ENCODE peak calls at places on chromosomes 3 and 15, in five cellular contexts. One of them, this sample, is unnamed.

GRCh38 chr3:72565593-72565992 is 282.7 kb downstream of the SHQ1 start:
- DNase-seq in neural crest cell: no peak
- DNase-seq in lower leg skin: no peak
- DNase-seq in glutamatergic neuron: no peak
- DNase-seq in cardiac muscle cell: no peak
- DNase-seq in this sample: no peak

GRCh38 chr3:52396011-52396906 is 48.6 kb downstream of the SEMA3G start:
- DNase-seq in lower leg skin: no peak
- DNase-seq in cardiac muscle cell: no peak
- DNase-seq in neural crest cell: no peak
- DNase-seq in glutamatergic neuron: no peak
- DNase-seq in this sample: no peak

GRCh38 chr3:161560006-161560637 is 63.5 kb downstream of the OTOL1 start:
- DNase-seq in lower leg skin: no peak
- DNase-seq in neural crest cell: peak; percentile 55
- DNase-seq in cardiac muscle cell: peak; percentile 57
- DNase-seq in glutamatergic neuron: peak; percentile 60
- DNase-seq in this sample: no peak

GRCh38 chr15:49831206-49831965 is 210.5 kb downstream of the DTWD1 start:
- DNase-seq in lower leg skin: peak; percentile 30
- DNase-seq in neural crest cell: no peak
- DNase-seq in glutamatergic neuron: no peak
- DNase-seq in cardiac muscle cell: peak; percentile 90
- DNase-seq in this sample: no peak

GRCh38 chr3:195394024-195394423 is 48.8 kb downstream of the ACAP2 start:
- DNase-seq in cardiac muscle cell: no peak
- DNase-seq in lower leg skin: no peak
- DNase-seq in neural crest cell: no peak
- DNase-seq in glutamatergic neuron: no peak
- DNase-seq in this sample: no peak

GRCh38 chr15:36156855-36157521 is 422.4 kb upstream of the CDIN1 start:
- DNase-seq in cardiac muscle cell: peak; percentile 84
- DNase-seq in lower leg skin: peak; percentile 58
- DNase-seq in neural crest cell: no peak
- DNase-seq in glutamatergic neuron: peak; percentile 27
- DNase-seq in this sample: no peak

GRCh38 chr3:43583481-43583880 is 38.3 kb downstream of the ANO10 start:
- DNase-seq in glutamatergic neuron: no peak
- DNase-seq in cardiac muscle cell: no peak
- DNase-seq in lower leg skin: no peak
- DNase-seq in neural crest cell: no peak
- DNase-seq in this sample: no peak

GRCh38 chr15:27845535-27846369 is 253.4 kb downstream of the OCA2 start:
- DNase-seq in cardiac muscle cell: no peak
- DNase-seq in neural crest cell: no peak
- DNase-seq in glutamatergic neuron: no peak
- DNase-seq in lower leg skin: no peak
- DNase-seq in this sample: no peak

GRCh38 chr3:194163697-194164096 is 27.7 kb downstream of the HES1 start:
- DNase-seq in lower leg skin: no peak
- DNase-seq in glutamatergic neuron: no peak
- DNase-seq in neural crest cell: no peak
- DNase-seq in cardiac muscle cell: no peak
- DNase-seq in this sample: no peak

GRCh38 chr3:71486831-71487230 is 96.7 kb downstream of the FOXP1 start:
- DNase-seq in neural crest cell: no peak
- DNase-seq in lower leg skin: no peak
- DNase-seq in glutamatergic neuron: no peak
- DNase-seq in cardiac muscle cell: no peak
- DNase-seq in this sample: no peak

GRCh38 chr15:64337761-64338160 is 18.2 kb downstream of the CSNK1G1 start:
- DNase-seq in glutamatergic neuron: no peak
- DNase-seq in cardiac muscle cell: no peak
- DNase-seq in neural crest cell: no peak
- DNase-seq in lower leg skin: no peak
- DNase-seq in this sample: no peak

GRCh38 chr15:91496754-91497691 is 356.5 kb upstream of the SLCO3A1 start:
- DNase-seq in lower leg skin: no peak
- DNase-seq in neural crest cell: no peak
- DNase-seq in cardiac muscle cell: no peak
- DNase-seq in glutamatergic neuron: no peak
- DNase-seq in this sample: no peak

GRCh38 chr15:25811481-25811906 is 51.6 kb downstream of the ATP10A start:
- DNase-seq in lower leg skin: no peak
- DNase-seq in neural crest cell: no peak
- DNase-seq in glutamatergic neuron: no peak
- DNase-seq in cardiac muscle cell: no peak
- DNase-seq in this sample: peak; percentile 34

GRCh38 chr3:56801151-56801596 is 575 bp downstream of the ARHGEF3 start:
- DNase-seq in neural crest cell: peak; percentile 4
- DNase-seq in cardiac muscle cell: no peak
- DNase-seq in glutamatergic neuron: no peak
- DNase-seq in lower leg skin: no peak
- DNase-seq in this sample: no peak

GRCh38 chr3:159586587-159587202 is 401.9 kb upstream of the IL12A start:
- DNase-seq in cardiac muscle cell: peak; percentile 67
- DNase-seq in glutamatergic neuron: peak; percentile 62
- DNase-seq in lower leg skin: no peak
- DNase-seq in neural crest cell: peak; percentile 42
- DNase-seq in this sample: no peak
- TF ChIP-seq CTCF in cardiac muscle cell: peak; percentile 78
- TF ChIP-seq CTCF in glutamatergic neuron: peak; percentile 62
- TF ChIP-seq CTCF in lower leg skin: no peak
- TF ChIP-seq CTCF in neural crest cell: peak; percentile 69
- TF ChIP-seq CTCF in this sample: peak; percentile 68

GRCh38 chr15:70315431-70315830 is 217.7 kb upstream of the TLE3 start:
- DNase-seq in glutamatergic neuron: no peak
- DNase-seq in neural crest cell: no peak
- DNase-seq in cardiac muscle cell: no peak
- DNase-seq in lower leg skin: no peak
- DNase-seq in this sample: no peak

GRCh38 chr15:70314018-70314354 is 216.3 kb upstream of the TLE3 start:
- DNase-seq in neural crest cell: no peak
- DNase-seq in lower leg skin: no peak
- DNase-seq in cardiac muscle cell: no peak
- DNase-seq in glutamatergic neuron: no peak
- DNase-seq in this sample: peak; percentile 54

GRCh38 chr15:70318594-70318993 is 220.9 kb upstream of the TLE3 start:
- DNase-seq in neural crest cell: no peak
- DNase-seq in lower leg skin: no peak
- DNase-seq in cardiac muscle cell: no peak
- DNase-seq in glutamatergic neuron: no peak
- DNase-seq in this sample: peak; percentile 57

GRCh38 chr15:70314652-70315051 is 216.9 kb upstream of the TLE3 start:
- DNase-seq in glutamatergic neuron: no peak
- DNase-seq in cardiac muscle cell: no peak
- DNase-seq in neural crest cell: no peak
- DNase-seq in lower leg skin: no peak
- DNase-seq in this sample: no peak

GRCh38 chr15:70316059-70316600 is 218.4 kb upstream of the TLE3 start:
- DNase-seq in glutamatergic neuron: no peak
- DNase-seq in neural crest cell: no peak
- DNase-seq in lower leg skin: no peak
- DNase-seq in cardiac muscle cell: peak; percentile 34
- DNase-seq in this sample: peak; percentile 68
- TF ChIP-seq CTCF in glutamatergic neuron: no peak
- TF ChIP-seq CTCF in neural crest cell: no peak
- TF ChIP-seq CTCF in lower leg skin: no peak
- TF ChIP-seq CTCF in cardiac muscle cell: no peak
- TF ChIP-seq CTCF in this sample: no peak

DNA sequence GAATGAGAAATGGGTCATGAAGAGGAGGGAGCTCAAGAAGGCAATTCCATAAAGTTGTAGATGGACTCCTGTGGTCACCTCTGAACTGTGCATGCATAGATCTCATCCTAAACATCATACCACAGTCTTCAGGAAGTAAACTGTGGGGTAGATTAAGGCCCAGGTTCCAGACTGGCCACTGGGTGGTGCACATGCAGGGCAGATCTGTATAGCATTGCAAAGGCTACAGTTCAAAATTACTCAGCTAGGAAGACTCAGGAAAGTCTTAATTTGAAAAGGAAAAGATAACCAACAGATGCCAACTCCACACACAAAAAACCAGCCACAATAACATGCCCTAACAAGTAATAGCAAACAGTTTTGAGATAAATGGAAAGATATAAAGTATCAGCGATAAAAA is 20.3 kb downstream of the KY start:
- DNase-seq in neural crest cell: no peak
- DNase-seq in lower leg skin: no peak
- DNase-seq in cardiac muscle cell: peak; percentile 37
- DNase-seq in glutamatergic neuron: no peak
- DNase-seq in this sample: no peak
- TF ChIP-seq CTCF in neural crest cell: no peak
- TF ChIP-seq CTCF in lower leg skin: no peak
- TF ChIP-seq CTCF in cardiac muscle cell: peak; percentile 53
- TF ChIP-seq CTCF in glutamatergic neuron: no peak
- TF ChIP-seq CTCF in this sample: no peak

GRCh38 chr3:190810957-190811356 is 51.5 kb downstream of the GMNC start:
- DNase-seq in cardiac muscle cell: no peak
- DNase-seq in glutamatergic neuron: no peak
- DNase-seq in lower leg skin: no peak
- DNase-seq in neural crest cell: no peak
- DNase-seq in this sample: no peak

GRCh38 chr3:190807719-190808375 is 54.6 kb downstream of the GMNC start:
- DNase-seq in neural crest cell: no peak
- DNase-seq in lower leg skin: peak; percentile 37
- DNase-seq in glutamatergic neuron: no peak
- DNase-seq in cardiac muscle cell: peak; percentile 14
- DNase-seq in this sample: no peak

GRCh38 chr3:190809351-190809750 is 53.1 kb downstream of the GMNC start:
- DNase-seq in neural crest cell: no peak
- DNase-seq in glutamatergic neuron: no peak
- DNase-seq in cardiac muscle cell: no peak
- DNase-seq in lower leg skin: no peak
- DNase-seq in this sample: no peak

GRCh38 chr3:190811775-190812480 is 50.6 kb downstream of the GMNC start:
- DNase-seq in cardiac muscle cell: peak; percentile 75
- DNase-seq in glutamatergic neuron: peak; percentile 36
- DNase-seq in lower leg skin: no peak
- DNase-seq in neural crest cell: peak; percentile 47
- DNase-seq in this sample: no peak
- TF ChIP-seq CTCF in cardiac muscle cell: peak; percentile 68
- TF ChIP-seq CTCF in glutamatergic neuron: peak; percentile 83
- TF ChIP-seq CTCF in lower leg skin: no peak
- TF ChIP-seq CTCF in neural crest cell: peak; percentile 80
- TF ChIP-seq CTCF in this sample: peak; percentile 63

DNA sequence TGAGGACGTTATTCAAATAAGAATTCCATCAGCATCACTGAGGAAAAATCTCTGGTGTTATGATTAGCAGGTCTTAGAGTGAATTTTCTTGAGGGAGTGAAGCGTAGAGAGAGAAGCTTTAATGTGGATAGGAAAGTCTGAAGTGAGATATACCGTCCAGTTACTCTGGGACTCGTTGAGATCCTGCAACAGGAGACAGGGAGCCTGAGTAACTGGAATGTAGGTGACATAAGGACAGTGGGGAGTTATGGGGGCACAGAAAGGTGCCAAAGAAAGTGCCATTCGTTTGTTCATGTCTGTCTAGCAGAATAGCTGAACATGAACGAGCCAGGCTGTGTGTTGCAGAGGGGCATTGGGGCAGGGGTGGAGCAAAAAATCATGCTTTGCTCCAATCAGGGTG is 9.4 kb upstream of the BUB1B start:
- DNase-seq in neural crest cell: no peak
- DNase-seq in glutamatergic neuron: no peak
- DNase-seq in lower leg skin: no peak
- DNase-seq in cardiac muscle cell: no peak
- DNase-seq in this sample: peak; percentile 42
- TF ChIP-seq CTCF in neural crest cell: no peak
- TF ChIP-seq CTCF in glutamatergic neuron: no peak
- TF ChIP-seq CTCF in lower leg skin: no peak
- TF ChIP-seq CTCF in cardiac muscle cell: no peak
- TF ChIP-seq CTCF in this sample: no peak

GRCh38 chr15:69762373-69763148 is 309.9 kb downstream of the RPLP1 start:
- DNase-seq in glutamatergic neuron: no peak
- DNase-seq in cardiac muscle cell: peak; percentile 60
- DNase-seq in neural crest cell: no peak
- DNase-seq in lower leg skin: no peak
- DNase-seq in this sample: no peak
- TF ChIP-seq CTCF in glutamatergic neuron: no peak
- TF ChIP-seq CTCF in cardiac muscle cell: peak; percentile 45
- TF ChIP-seq CTCF in neural crest cell: no peak
- TF ChIP-seq CTCF in lower leg skin: no peak
- TF ChIP-seq CTCF in this sample: peak; percentile 14

GRCh38 chr3:53513556-53514190 is 19.3 kb downstream of the CACNA1D start:
- DNase-seq in lower leg skin: no peak
- DNase-seq in neural crest cell: no peak
- DNase-seq in glutamatergic neuron: no peak
- DNase-seq in cardiac muscle cell: no peak
- DNase-seq in this sample: no peak
- TF ChIP-seq CTCF in lower leg skin: no peak
- TF ChIP-seq CTCF in neural crest cell: no peak
- TF ChIP-seq CTCF in glutamatergic neuron: no peak
- TF ChIP-seq CTCF in cardiac muscle cell: no peak
- TF ChIP-seq CTCF in this sample: no peak

GRCh38 chr3:46860381-46861292 is 2.6 kb downstream of the MYL3 start:
- DNase-seq in neural crest cell: no peak
- DNase-seq in cardiac muscle cell: no peak
- DNase-seq in glutamatergic neuron: peak; percentile 66
- DNase-seq in lower leg skin: no peak
- DNase-seq in this sample: no peak
- TF ChIP-seq CTCF in neural crest cell: peak; percentile 60
- TF ChIP-seq CTCF in cardiac muscle cell: peak; percentile 49
- TF ChIP-seq CTCF in glutamatergic neuron: peak; percentile 62
- TF ChIP-seq CTCF in lower leg skin: no peak
- TF ChIP-seq CTCF in this sample: peak; percentile 35

GRCh38 chr15:70099167-70099965 is 1.6 kb upstream of the TLE3 start:
- DNase-seq in neural crest cell: peak; percentile 100
- DNase-seq in glutamatergic neuron: peak; percentile 100
- DNase-seq in lower leg skin: peak; percentile 99
- DNase-seq in cardiac muscle cell: peak; percentile 100
- DNase-seq in this sample: peak; percentile 100

GRCh38 chr15:70099966-70100494 is 2.3 kb upstream of the TLE3 start:
- DNase-seq in glutamatergic neuron: no peak
- DNase-seq in lower leg skin: no peak
- DNase-seq in neural crest cell: no peak
- DNase-seq in cardiac muscle cell: peak; percentile 41
- DNase-seq in this sample: no peak

GRCh38 chr15:70098461-70099166 is 897 bp upstream of the TLE3 start:
- DNase-seq in neural crest cell: peak; percentile 53
- DNase-seq in cardiac muscle cell: peak; percentile 45
- DNase-seq in lower leg skin: no peak
- DNase-seq in glutamatergic neuron: peak; percentile 64
- DNase-seq in this sample: no peak

GRCh38 chr15:70101459-70102113 is 3.9 kb upstream of the TLE3 start:
- DNase-seq in cardiac muscle cell: peak; percentile 98
- DNase-seq in glutamatergic neuron: peak; percentile 58
- DNase-seq in neural crest cell: peak; percentile 72
- DNase-seq in lower leg skin: no peak
- DNase-seq in this sample: no peak

GRCh38 chr15:70100495-70101331 is 3.0 kb upstream of the TLE3 start:
- DNase-seq in cardiac muscle cell: peak; percentile 91
- DNase-seq in glutamatergic neuron: peak; percentile 71
- DNase-seq in lower leg skin: no peak
- DNase-seq in neural crest cell: peak; percentile 59
- DNase-seq in this sample: no peak
- TF ChIP-seq CTCF in cardiac muscle cell: peak; percentile 45
- TF ChIP-seq CTCF in glutamatergic neuron: peak; percentile 54
- TF ChIP-seq CTCF in lower leg skin: no peak
- TF ChIP-seq CTCF in neural crest cell: peak; percentile 66
- TF ChIP-seq CTCF in this sample: peak; percentile 38